ENCODE peak calls at places on chromosome 7, in seven cellular contexts. A is ovary; U is occipital lobe; D is SHP77; K is fibroblast of the aortic adventitia; J is neural crest cell; N is stimulated activated CD8-positive, alpha-beta memory T cell treated with anti-CD3 and anti-CD28 coated beads, Interleukin-4, amount 100 ng/mL, for 24 hours. V is an unnamed sample.

GRCh38 chr7:54985405-54986360 is 33.1 kb upstream of the EGFR start:
- DNase-seq in A (no peak), U (no peak), D (no peak), K (peak; percentile 69), J (no peak), N (no peak), V (no peak)

GRCh38 chr7:4136036-4136435 is 546.1 kb upstream of the FOXK1 start:
- DNase-seq in A (no peak), U (no peak), D (no peak), K (no peak), J (no peak), N (no peak), V (no peak)

GRCh38 chr7:79185605-79186004 is 267.9 kb downstream of the MAGI2 start:
- DNase-seq in A (no peak), U (no peak), D (no peak), K (no peak), J (no peak), N (no peak), V (no peak)

GRCh38 chr7:117990834-117991233 is 117.6 kb upstream of the CTTNBP2 start:
- DNase-seq in A (no peak), U (no peak), D (no peak), K (no peak), J (no peak), N (no peak), V (no peak)

GRCh38 chr7:68613405-68613804 is 984.9 kb upstream of the AUTS2 start:
- DNase-seq in A (no peak), U (no peak), D (no peak), K (no peak), J (no peak), N (no peak), V (no peak)

GRCh38 chr7:152574892-152575511 is 100.9 kb downstream of the XRCC2 start:
- DNase-seq in A (no peak), U (no peak), D (no peak), K (no peak), J (no peak), N (no peak), V (no peak)

GRCh38 chr7:43781726-43782607 is 23.5 kb downstream of the BLVRA start:
- DNase-seq in A (no peak), U (no peak), D (no peak), K (peak; percentile 74), J (no peak), N (no peak), V (no peak)

GRCh38 chr7:155297517-155298287 is at the start of gene INSIG1:
- DNase-seq in A (peak; percentile 92), U (peak; percentile 88), D (peak; percentile 76), K (peak; percentile 90), J (peak; percentile 84), N (peak; percentile 84), V (peak; percentile 93)